ENCODE peak calls at places on chromosomes 2 and 18, in nine cellular contexts. Y is activated naive CD8-positive, alpha-beta T cell treated with anti-CD3 and anti-CD28 coated beads, Interleukin-2, amount 10 ng/mL, durations not matched to agents 7 days and 5 days; G is heart right ventricle; R is Right ventricle myocardium inferior; S is omental fat pad; E is left lung; P is foreskin keratinocyte; L is memory B cell; K is activated CD8-positive, alpha-beta memory T cell treated with anti-CD3 and anti-CD28 coated beads, Interleukin-2, amount 10 ng/mL, durations not matched to agents 7 days and 5 days. V is an unnamed sample.

GRCh38 chr2:234630676-234631350 is 133.9 kb upstream of the ARL4C start:
- ATAC-seq in R (no peak), E (no peak), K (no peak), S (no peak), Y (no peak), L (no peak), P (no peak), G (no peak), V (no peak)

GRCh38 chr2:217142649-217143266 is 282.9 kb upstream of the TNP1 start:
- ATAC-seq in G (no peak), R (no peak), Y (no peak), P (no peak), E (no peak), S (no peak), L (no peak), K (no peak), V (no peak)

GRCh38 chr2:110771549-110772382 is 39.4 kb downstream of the ACOXL start:
- ATAC-seq in G (no peak), K (no peak), L (no peak), P (no peak), R (no peak), E (no peak), S (no peak), Y (no peak), V (peak)

GRCh38 chr18:63234839-63235238 is 84.7 kb downstream of the BCL2 start:
- ATAC-seq in L (peak), G (no peak), S (no peak), P (no peak), R (no peak), E (no peak), Y (peak), K (peak), V (peak)

GRCh38 chr2:122255924-122256323 is 500.5 kb downstream of the TSN start:
- ATAC-seq in L (no peak), G (no peak), K (no peak), Y (no peak), E (no peak), S (peak), P (no peak), R (no peak), V (no peak)

GRCh38 chr2:226490172-226490571 is 309.4 kb downstream of the IRS1 start:
- ATAC-seq in L (no peak), R (no peak), E (no peak), P (no peak), K (no peak), S (no peak), G (no peak), Y (no peak), V (peak)

GRCh38 chr2:195343942-195344530 is 313.0 kb upstream of the SLC39A10 start:
- ATAC-seq in Y (no peak), P (no peak), K (no peak), E (no peak), S (no peak), R (no peak), G (no peak), L (no peak), V (no peak)

GRCh38 chr2:100036793-100037192 is 105.6 kb downstream of the AFF3 start:
- ATAC-seq in E (no peak), R (no peak), L (no peak), G (no peak), K (no peak), S (no peak), Y (no peak), P (no peak), V (no peak)

GRCh38 chr2:64846175-64846574 is 143.0 kb upstream of the SLC1A4 start:
- ATAC-seq in R (peak), S (peak), G (no peak), Y (no peak), E (peak), L (no peak), K (no peak), P (no peak), V (no peak)

GRCh38 chr2:236545814-236546480 is 23.7 kb upstream of the ACKR3 start:
- ATAC-seq in G (peak), L (peak), S (no peak), R (no peak), K (peak), Y (peak), E (peak), P (no peak), V (peak)

GRCh38 chr2:46097714-46098480 is 199.3 kb upstream of the EPAS1 start:
- ATAC-seq in E (peak), K (no peak), L (no peak), P (peak), G (peak), S (peak), R (peak), Y (no peak), V (no peak)

GRCh38 chr2:137801228-137801627 is 163.0 kb upstream of the HNMT start:
- ATAC-seq in E (no peak), Y (no peak), L (no peak), K (no peak), S (no peak), G (no peak), R (no peak), P (no peak), V (no peak)

GRCh38 chr2:85861180-85861579 is 27.6 kb downstream of the ST3GAL5 start:
- ATAC-seq in P (no peak), K (peak), Y (peak), E (no peak), R (no peak), L (peak), S (no peak), G (no peak), V (peak)

GRCh38 chr2:205730701-205731271 is 48.5 kb downstream of the NRP2 start:
- ATAC-seq in G (peak), L (no peak), K (no peak), P (no peak), Y (no peak), S (no peak), E (no peak), R (no peak), V (no peak)

GRCh38 chr2:210034087-210034683 is 31.7 kb downstream of the RPE start:
- ATAC-seq in K (no peak), R (no peak), P (no peak), S (no peak), E (no peak), G (no peak), Y (no peak), L (no peak), V (no peak)

GRCh38 chr2:179677148-179677688 is 184.2 kb downstream of the ZNF385B start:
- ATAC-seq in L (no peak), S (no peak), P (no peak), E (peak), G (peak), Y (no peak), K (no peak), R (peak), V (no peak)

GRCh38 chr2:101717041-101717817 is 19.7 kb downstream of the MAP4K4 start:
- ATAC-seq in R (no peak), K (peak), S (no peak), E (no peak), Y (peak), L (peak), G (no peak), P (no peak), V (peak)

GRCh38 chr2:189109921-189110397 is 69.6 kb downstream of the COL5A2 start:
- ATAC-seq in S (no peak), L (no peak), Y (no peak), R (no peak), E (no peak), K (no peak), P (no peak), G (no peak), V (no peak)

GRCh38 chr2:191657977-191658376 is 20.0 kb upstream of the NABP1 start:
- ATAC-seq in Y (no peak), R (no peak), E (peak), S (peak), P (peak), K (no peak), L (no peak), G (no peak), V (peak)